ENCODE peak calls at places on chromosomes 4 and X, in ten cellular contexts. One of them, this sample, is unnamed.

GRCh38 chr4:118224239-118224829 is 128.5 kb downstream of the PRSS12 start:
- DNase-seq in CD8-positive, alpha-beta memory T cell: peak; percentile 1
- DNase-seq in heart right ventricle: no peak
- DNase-seq in SJCRH30: peak; percentile 9
- DNase-seq in colonic mucosa: no peak
- DNase-seq in H9: no peak
- DNase-seq in endodermal cell: no peak
- DNase-seq in Panc1: peak; percentile 28
- DNase-seq in upper lobe of right lung: no peak
- DNase-seq in tibial nerve: no peak
- DNase-seq in this sample: no peak

GRCh38 chrX:115650916-115651315 is 89.9 kb downstream of the PLS3 start:
- DNase-seq in upper lobe of right lung: no peak
- DNase-seq in H9: peak; percentile 71
- DNase-seq in heart right ventricle: no peak
- DNase-seq in endodermal cell: peak; percentile 88
- DNase-seq in CD8-positive, alpha-beta memory T cell: no peak
- DNase-seq in Panc1: no peak
- DNase-seq in colonic mucosa: peak; percentile 33
- DNase-seq in SJCRH30: peak; percentile 70
- DNase-seq in tibial nerve: no peak
- DNase-seq in this sample: no peak

GRCh38 chr4:915595-915994 is 16.5 kb downstream of the GAK start:
- DNase-seq in colonic mucosa: no peak
- DNase-seq in H9: no peak
- DNase-seq in Panc1: no peak
- DNase-seq in upper lobe of right lung: no peak
- DNase-seq in heart right ventricle: no peak
- DNase-seq in CD8-positive, alpha-beta memory T cell: no peak
- DNase-seq in SJCRH30: no peak
- DNase-seq in tibial nerve: no peak
- DNase-seq in endodermal cell: peak; percentile 61
- DNase-seq in this sample: no peak

GRCh38 chr4:159296061-159296460 is 193.2 kb downstream of the RAPGEF2 start:
- DNase-seq in endodermal cell: no peak
- DNase-seq in upper lobe of right lung: no peak
- DNase-seq in CD8-positive, alpha-beta memory T cell: no peak
- DNase-seq in heart right ventricle: no peak
- DNase-seq in colonic mucosa: no peak
- DNase-seq in H9: no peak
- DNase-seq in Panc1: no peak
- DNase-seq in tibial nerve: no peak
- DNase-seq in SJCRH30: no peak
- DNase-seq in this sample: no peak

GRCh38 chr4:2963185-2964076 is at the start of the genes GRK4 and NOP14:
- DNase-seq in colonic mucosa: peak; percentile 98
- DNase-seq in Panc1: peak; percentile 69
- DNase-seq in heart right ventricle: peak; percentile 98
- DNase-seq in H9: peak; percentile 98
- DNase-seq in endodermal cell: peak; percentile 99
- DNase-seq in upper lobe of right lung: peak; percentile 100
- DNase-seq in CD8-positive, alpha-beta memory T cell: peak; percentile 97
- DNase-seq in SJCRH30: peak; percentile 99
- DNase-seq in tibial nerve: peak; percentile 96
- DNase-seq in this sample: peak; percentile 96

GRCh38 chrX:66024570-66024969 is 15.3 kb downstream of the VSIG4 start:
- DNase-seq in endodermal cell: no peak
- DNase-seq in SJCRH30: no peak
- DNase-seq in colonic mucosa: no peak
- DNase-seq in heart right ventricle: no peak
- DNase-seq in CD8-positive, alpha-beta memory T cell: no peak
- DNase-seq in tibial nerve: no peak
- DNase-seq in upper lobe of right lung: no peak
- DNase-seq in Panc1: no peak
- DNase-seq in H9: no peak
- DNase-seq in this sample: no peak

GRCh38 chrX:10233173-10233572 is 76.4 kb downstream of the CLCN4 start:
- DNase-seq in Panc1: no peak
- DNase-seq in CD8-positive, alpha-beta memory T cell: no peak
- DNase-seq in heart right ventricle: no peak
- DNase-seq in H9: no peak
- DNase-seq in tibial nerve: no peak
- DNase-seq in upper lobe of right lung: no peak
- DNase-seq in endodermal cell: no peak
- DNase-seq in colonic mucosa: no peak
- DNase-seq in SJCRH30: peak; percentile 38
- DNase-seq in this sample: no peak

GRCh38 chr4:119128125-119128524 is 7.5 kb upstream of the MYOZ2 start:
- DNase-seq in H9: no peak
- DNase-seq in CD8-positive, alpha-beta memory T cell: no peak
- DNase-seq in endodermal cell: no peak
- DNase-seq in upper lobe of right lung: no peak
- DNase-seq in tibial nerve: no peak
- DNase-seq in heart right ventricle: no peak
- DNase-seq in Panc1: no peak
- DNase-seq in colonic mucosa: no peak
- DNase-seq in SJCRH30: no peak
- DNase-seq in this sample: no peak

GRCh38 chr4:21726255-21726815 is 222.2 kb downstream of the KCNIP4 start:
- DNase-seq in CD8-positive, alpha-beta memory T cell: no peak
- DNase-seq in Panc1: no peak
- DNase-seq in upper lobe of right lung: no peak
- DNase-seq in tibial nerve: no peak
- DNase-seq in SJCRH30: no peak
- DNase-seq in H9: no peak
- DNase-seq in endodermal cell: no peak
- DNase-seq in colonic mucosa: no peak
- DNase-seq in heart right ventricle: no peak
- DNase-seq in this sample: no peak

GRCh38 chr4:146522098-146522861 is 540 bp upstream of the SLC10A7 start:
- DNase-seq in upper lobe of right lung: peak; percentile 95
- DNase-seq in endodermal cell: peak; percentile 92
- DNase-seq in tibial nerve: peak; percentile 86
- DNase-seq in colonic mucosa: peak; percentile 95
- DNase-seq in SJCRH30: peak; percentile 79
- DNase-seq in CD8-positive, alpha-beta memory T cell: peak; percentile 75
- DNase-seq in Panc1: no peak
- DNase-seq in heart right ventricle: peak; percentile 89
- DNase-seq in H9: peak; percentile 77
- DNase-seq in this sample: peak; percentile 69

GRCh38 chr4:81421346-81422218 is 50.1 kb downstream of the RASGEF1B start:
- DNase-seq in H9: no peak
- DNase-seq in colonic mucosa: peak; percentile 76
- DNase-seq in CD8-positive, alpha-beta memory T cell: no peak
- DNase-seq in heart right ventricle: no peak
- DNase-seq in endodermal cell: peak; percentile 65
- DNase-seq in SJCRH30: no peak
- DNase-seq in tibial nerve: no peak
- DNase-seq in Panc1: no peak
- DNase-seq in upper lobe of right lung: no peak
- DNase-seq in this sample: no peak

GRCh38 chrX:10477525-10477924 is 142.9 kb downstream of the MID1 start:
- DNase-seq in CD8-positive, alpha-beta memory T cell: no peak
- DNase-seq in Panc1: no peak
- DNase-seq in endodermal cell: no peak
- DNase-seq in upper lobe of right lung: no peak
- DNase-seq in H9: no peak
- DNase-seq in heart right ventricle: no peak
- DNase-seq in SJCRH30: no peak
- DNase-seq in tibial nerve: no peak
- DNase-seq in colonic mucosa: no peak
- DNase-seq in this sample: no peak

DNA sequence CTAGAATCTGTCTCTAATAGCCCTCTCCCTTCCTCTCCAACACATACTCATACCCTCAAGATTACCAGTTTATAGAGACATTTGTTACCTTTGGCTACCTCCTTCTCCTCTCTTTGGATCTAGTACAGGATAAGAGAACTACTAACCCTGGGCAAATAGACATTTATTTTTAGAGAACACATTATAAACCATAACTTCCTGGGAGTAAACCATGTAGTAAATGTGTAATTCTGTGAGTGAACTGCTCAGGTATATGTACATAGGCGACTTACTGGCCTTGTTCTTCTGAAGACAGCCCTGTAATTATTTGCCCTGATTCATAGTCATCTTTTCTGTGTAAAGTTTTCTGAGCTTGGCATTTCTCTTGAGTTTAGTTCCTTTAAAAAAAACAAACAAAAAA is 94.2 kb downstream of the KDM6A start:
- DNase-seq in heart right ventricle: no peak
- DNase-seq in endodermal cell: no peak
- DNase-seq in tibial nerve: no peak
- DNase-seq in colonic mucosa: no peak
- DNase-seq in SJCRH30: no peak
- DNase-seq in upper lobe of right lung: no peak
- DNase-seq in H9: no peak
- DNase-seq in CD8-positive, alpha-beta memory T cell: no peak
- DNase-seq in Panc1: no peak
- DNase-seq in this sample: no peak
- H3K9me3 ChIP-seq in heart right ventricle: no peaks in the 10 kb centered on the region
- H3K9me3 ChIP-seq in endodermal cell: no peaks in the 10 kb centered on the region
- H3K9me3 ChIP-seq in tibial nerve: no peaks in the 10 kb centered on the region
- H3K9me3 ChIP-seq in colonic mucosa: no peaks in the 10 kb centered on the region
- H3K9me3 ChIP-seq in SJCRH30: no peaks in the 10 kb centered on the region
- H3K9me3 ChIP-seq in upper lobe of right lung: no peaks in the 10 kb centered on the region
- H3K9me3 ChIP-seq in H9: no peaks in the 10 kb centered on the region
- H3K9me3 ChIP-seq in CD8-positive, alpha-beta memory T cell: no peaks in the 10 kb centered on the region
- H3K9me3 ChIP-seq in Panc1: no peaks in the 10 kb centered on the region
- H3K9me3 ChIP-seq in this sample: no peaks in the 10 kb centered on the region

GRCh38 chr4:169212981-169213380 is 57.8 kb downstream of the SH3RF1 start:
- DNase-seq in heart right ventricle: no peak
- DNase-seq in colonic mucosa: no peak
- DNase-seq in tibial nerve: no peak
- DNase-seq in upper lobe of right lung: no peak
- DNase-seq in H9: no peak
- DNase-seq in endodermal cell: no peak
- DNase-seq in CD8-positive, alpha-beta memory T cell: no peak
- DNase-seq in Panc1: no peak
- DNase-seq in SJCRH30: no peak
- DNase-seq in this sample: no peak

GRCh38 chr4:169210516-169211108 is 60.1 kb downstream of the SH3RF1 start:
- DNase-seq in upper lobe of right lung: no peak
- DNase-seq in colonic mucosa: no peak
- DNase-seq in Panc1: no peak
- DNase-seq in endodermal cell: no peak
- DNase-seq in CD8-positive, alpha-beta memory T cell: no peak
- DNase-seq in tibial nerve: no peak
- DNase-seq in H9: no peak
- DNase-seq in SJCRH30: no peak
- DNase-seq in heart right ventricle: no peak
- DNase-seq in this sample: no peak

GRCh38 chr4:169219440-169219839 is 51.3 kb downstream of the SH3RF1 start:
- DNase-seq in upper lobe of right lung: no peak
- DNase-seq in H9: no peak
- DNase-seq in Panc1: no peak
- DNase-seq in colonic mucosa: no peak
- DNase-seq in SJCRH30: peak; percentile 11
- DNase-seq in endodermal cell: no peak
- DNase-seq in CD8-positive, alpha-beta memory T cell: no peak
- DNase-seq in heart right ventricle: no peak
- DNase-seq in tibial nerve: no peak
- DNase-seq in this sample: no peak

GRCh38 chr4:169220446-169220845 is 50.3 kb downstream of the SH3RF1 start:
- DNase-seq in heart right ventricle: no peak
- DNase-seq in tibial nerve: no peak
- DNase-seq in upper lobe of right lung: no peak
- DNase-seq in endodermal cell: no peak
- DNase-seq in colonic mucosa: no peak
- DNase-seq in H9: no peak
- DNase-seq in CD8-positive, alpha-beta memory T cell: no peak
- DNase-seq in SJCRH30: no peak
- DNase-seq in Panc1: no peak
- DNase-seq in this sample: no peak

DNA sequence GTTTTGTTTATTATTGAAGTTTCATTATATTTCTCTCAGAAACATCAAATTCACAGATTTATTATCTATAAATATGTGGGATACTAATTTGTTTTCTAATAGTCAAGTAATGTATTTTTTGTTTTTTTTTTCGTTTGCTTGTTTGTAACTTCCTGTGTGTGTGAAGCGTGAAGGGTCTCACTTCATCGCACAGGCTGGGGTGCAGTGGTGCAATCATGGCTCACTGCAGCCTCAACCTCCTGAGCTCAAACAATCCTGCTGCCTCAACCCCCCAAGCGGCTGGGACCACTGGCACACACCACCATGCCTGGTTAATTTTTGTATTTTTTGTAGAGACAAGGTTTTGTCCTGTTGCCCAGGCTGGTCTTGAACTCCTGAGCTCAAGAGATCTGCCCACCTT is 55.1 kb downstream of the SH3RF1 start:
- DNase-seq in CD8-positive, alpha-beta memory T cell: no peak
- DNase-seq in SJCRH30: no peak
- DNase-seq in colonic mucosa: no peak
- DNase-seq in heart right ventricle: no peak
- DNase-seq in endodermal cell: no peak
- DNase-seq in H9: no peak
- DNase-seq in tibial nerve: no peak
- DNase-seq in Panc1: no peak
- DNase-seq in upper lobe of right lung: no peak
- DNase-seq in this sample: no peak
- H3K9me3 ChIP-seq in CD8-positive, alpha-beta memory T cell: no peaks in the 10 kb centered on the region
- H3K9me3 ChIP-seq in SJCRH30: no peaks in the 10 kb centered on the region
- H3K9me3 ChIP-seq in colonic mucosa: no peaks in the 10 kb centered on the region
- H3K9me3 ChIP-seq in heart right ventricle: no peaks in the 10 kb centered on the region
- H3K9me3 ChIP-seq in endodermal cell: peaks cover 35% of the 10 kb centered on the region
- H3K9me3 ChIP-seq in H9: no peaks in the 10 kb centered on the region
- H3K9me3 ChIP-seq in tibial nerve: no peaks in the 10 kb centered on the region
- H3K9me3 ChIP-seq in Panc1: no peaks in the 10 kb centered on the region
- H3K9me3 ChIP-seq in upper lobe of right lung: no peaks in the 10 kb centered on the region
- H3K9me3 ChIP-seq in this sample: no peaks in the 10 kb centered on the region

DNA sequence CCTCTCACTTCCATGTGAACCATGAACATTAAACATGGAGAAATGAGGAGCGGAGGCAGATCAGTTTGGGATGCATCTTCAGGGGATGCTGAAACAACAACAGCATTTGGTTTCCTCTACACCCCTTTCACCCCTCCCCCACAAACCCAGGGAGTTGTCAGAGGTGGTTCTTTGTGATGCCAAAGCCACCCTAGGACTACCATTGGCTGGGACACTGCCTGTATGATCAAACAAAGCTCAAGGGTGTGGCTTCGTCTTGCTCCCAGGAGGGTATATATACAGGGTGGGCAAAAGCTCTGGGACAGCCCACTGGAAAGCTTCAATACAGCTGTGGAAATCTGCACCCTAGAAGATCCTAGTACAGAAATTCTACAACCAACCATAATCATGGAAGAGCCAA is at the start of gene SPANXN4:
- DNase-seq in upper lobe of right lung: no peak
- DNase-seq in Panc1: no peak
- DNase-seq in colonic mucosa: no peak
- DNase-seq in CD8-positive, alpha-beta memory T cell: no peak
- DNase-seq in heart right ventricle: no peak
- DNase-seq in SJCRH30: no peak
- DNase-seq in tibial nerve: no peak
- DNase-seq in endodermal cell: no peak
- DNase-seq in H9: no peak
- DNase-seq in this sample: no peak
- H3K9me3 ChIP-seq in upper lobe of right lung: no peaks in the 10 kb centered on the region
- H3K9me3 ChIP-seq in Panc1: no peaks in the 10 kb centered on the region
- H3K9me3 ChIP-seq in colonic mucosa: no peaks in the 10 kb centered on the region
- H3K9me3 ChIP-seq in CD8-positive, alpha-beta memory T cell: no peaks in the 10 kb centered on the region
- H3K9me3 ChIP-seq in heart right ventricle: no peaks in the 10 kb centered on the region
- H3K9me3 ChIP-seq in SJCRH30: no peaks in the 10 kb centered on the region
- H3K9me3 ChIP-seq in tibial nerve: no peaks in the 10 kb centered on the region
- H3K9me3 ChIP-seq in endodermal cell: no peaks in the 10 kb centered on the region
- H3K9me3 ChIP-seq in H9: peaks cover 6% of the 10 kb centered on the region
- H3K9me3 ChIP-seq in this sample: no peaks in the 10 kb centered on the region

GRCh38 chr4:160403066-160403465 is 1300.2 kb downstream of the RAPGEF2 start:
- DNase-seq in H9: no peak
- DNase-seq in colonic mucosa: no peak
- DNase-seq in tibial nerve: no peak
- DNase-seq in heart right ventricle: no peak
- DNase-seq in endodermal cell: peak; percentile 44
- DNase-seq in Panc1: no peak
- DNase-seq in SJCRH30: no peak
- DNase-seq in CD8-positive, alpha-beta memory T cell: no peak
- DNase-seq in upper lobe of right lung: no peak
- DNase-seq in this sample: no peak
- H3K9me3 ChIP-seq in H9: no peaks in the 10 kb centered on the region
- H3K9me3 ChIP-seq in colonic mucosa: no peaks in the 10 kb centered on the region
- H3K9me3 ChIP-seq in tibial nerve: no peaks in the 10 kb centered on the region
- H3K9me3 ChIP-seq in heart right ventricle: no peaks in the 10 kb centered on the region
- H3K9me3 ChIP-seq in endodermal cell: peaks cover 10% of the 10 kb centered on the region
- H3K9me3 ChIP-seq in Panc1: no peaks in the 10 kb centered on the region
- H3K9me3 ChIP-seq in SJCRH30: no peaks in the 10 kb centered on the region
- H3K9me3 ChIP-seq in CD8-positive, alpha-beta memory T cell: no peaks in the 10 kb centered on the region
- H3K9me3 ChIP-seq in upper lobe of right lung: no peaks in the 10 kb centered on the region
- H3K9me3 ChIP-seq in this sample: no peaks in the 10 kb centered on the region

This sample was measured in T-helper 17 cell.